ENCODE peak calls at places on chromosome 4, in four cellular contexts. One of them, this sample, is unnamed.
A peak's percentile ranks its signal among the peaks of the same experiment; 100 is the strongest.

GRCh38 chr4:167380964-167381363 is 146.7 kb upstream of the SPOCK3 start:
- DNase-seq in tibial artery: no peak
- DNase-seq in iPS DF 6.9: no peak
- DNase-seq in A549: no peak
- DNase-seq in this sample: no peak

GRCh38 chr4:35548921-35549320 is 695.4 kb downstream of the ARAP2 start:
- DNase-seq in A549: no peak
- DNase-seq in iPS DF 6.9: no peak
- DNase-seq in tibial artery: no peak
- DNase-seq in this sample: no peak

GRCh38 chr4:2354127-2354526 is 64.3 kb downstream of the ZFYVE28 start:
- DNase-seq in A549: peak; percentile 11
- DNase-seq in tibial artery: peak; percentile 11
- DNase-seq in iPS DF 6.9: no peak
- DNase-seq in this sample: peak; percentile 56

GRCh38 chr4:154088741-154089140 is 299.9 kb upstream of the SFRP2 start:
- DNase-seq in tibial artery: no peak
- DNase-seq in A549: no peak
- DNase-seq in iPS DF 6.9: no peak
- DNase-seq in this sample: no peak

GRCh38 chr4:30535255-30535654 is 184.9 kb upstream of the PCDH7 start:
- DNase-seq in iPS DF 6.9: no peak
- DNase-seq in A549: no peak
- DNase-seq in tibial artery: no peak
- DNase-seq in this sample: no peak

GRCh38 chr4:98639523-98639922 is 18.9 kb downstream of the TSPAN5 start:
- DNase-seq in A549: no peak
- DNase-seq in iPS DF 6.9: no peak
- DNase-seq in tibial artery: no peak
- DNase-seq in this sample: no peak

GRCh38 chr4:3037957-3038451 is 36.3 kb downstream of the HTT-AS start:
- DNase-seq in A549: no peak
- DNase-seq in iPS DF 6.9: no peak
- DNase-seq in tibial artery: peak; percentile 59
- DNase-seq in this sample: peak; percentile 88

GRCh38 chr4:146338512-146338911 is 124.2 kb downstream of the REELD1 start:
- DNase-seq in A549: no peak
- DNase-seq in iPS DF 6.9: no peak
- DNase-seq in tibial artery: no peak
- DNase-seq in this sample: no peak

GRCh38 chr4:165355900-165356300 is 22.9 kb upstream of the CPE start:
- DNase-seq in A549: no peak
- DNase-seq in iPS DF 6.9: no peak
- DNase-seq in tibial artery: no peak
- DNase-seq in this sample: no peak

GRCh38 chr4:107794001-107794400 is 30.7 kb upstream of the SGMS2 start:
- DNase-seq in tibial artery: no peak
- DNase-seq in A549: no peak
- DNase-seq in iPS DF 6.9: no peak
- DNase-seq in this sample: no peak

GRCh38 chr4:188934320-188934975 is 795.2 kb downstream of the TRIML1 start:
- DNase-seq in A549: no peak
- DNase-seq in iPS DF 6.9: no peak
- DNase-seq in tibial artery: no peak
- DNase-seq in this sample: no peak

GRCh38 chr4:39620551-39620950 is 18.1 kb downstream of the SMIM14 start:
- DNase-seq in A549: no peak
- DNase-seq in tibial artery: no peak
- DNase-seq in iPS DF 6.9: no peak
- DNase-seq in this sample: no peak

GRCh38 chr4:18957721-18958120 is 936.2 kb upstream of the LCORL start:
- DNase-seq in tibial artery: no peak
- DNase-seq in A549: no peak
- DNase-seq in iPS DF 6.9: no peak
- DNase-seq in this sample: no peak

GRCh38 chr4:111849726-111850284 is 295.4 kb upstream of the FAM241A start:
- DNase-seq in tibial artery: no peak
- DNase-seq in iPS DF 6.9: no peak
- DNase-seq in A549: no peak
- DNase-seq in this sample: no peak

GRCh38 chr4:76166480-76166879 is 18.3 kb upstream of the NUP54 start:
- DNase-seq in iPS DF 6.9: no peak
- DNase-seq in tibial artery: no peak
- DNase-seq in A549: no peak
- DNase-seq in this sample: no peak
- H3K4me1 ChIP-seq in iPS DF 6.9: no peaks in the 10 kb centered on the region
- H3K4me1 ChIP-seq in tibial artery: no peaks in the 10 kb centered on the region
- H3K4me1 ChIP-seq in A549: no peaks in the 10 kb centered on the region
- H3K4me1 ChIP-seq in this sample: no peaks in the 10 kb centered on the region

DNA sequence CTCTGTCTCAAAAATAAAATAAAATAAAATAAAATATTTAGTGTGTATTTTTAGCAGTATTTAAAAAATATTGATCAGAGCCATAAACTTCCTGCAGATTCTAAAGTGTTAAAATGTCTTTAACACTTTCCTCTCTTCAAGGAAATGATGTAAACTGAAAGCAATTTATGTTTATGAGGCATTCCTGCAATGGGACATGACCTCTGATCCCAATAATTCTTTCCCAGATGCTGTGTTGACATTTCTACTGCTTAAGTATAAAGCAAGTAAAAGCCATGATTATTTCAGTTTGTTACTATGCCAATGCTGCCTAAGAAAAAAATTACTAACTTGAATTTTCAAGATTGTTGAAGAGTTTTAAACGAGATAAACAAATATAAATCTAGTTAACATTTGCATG is 29.0 kb downstream of the COQ2 start:
- DNase-seq in iPS DF 6.9: no peak
- DNase-seq in tibial artery: no peak
- DNase-seq in A549: peak; percentile 32
- DNase-seq in this sample: no peak
- H3K27ac ChIP-seq in iPS DF 6.9: no peak overlapping the region
- H3K27ac ChIP-seq in tibial artery: no peak overlapping the region
- H3K27ac ChIP-seq in A549: peak overlapping the region; percentile 85
- H3K27ac ChIP-seq in this sample: no peak overlapping the region

DNA sequence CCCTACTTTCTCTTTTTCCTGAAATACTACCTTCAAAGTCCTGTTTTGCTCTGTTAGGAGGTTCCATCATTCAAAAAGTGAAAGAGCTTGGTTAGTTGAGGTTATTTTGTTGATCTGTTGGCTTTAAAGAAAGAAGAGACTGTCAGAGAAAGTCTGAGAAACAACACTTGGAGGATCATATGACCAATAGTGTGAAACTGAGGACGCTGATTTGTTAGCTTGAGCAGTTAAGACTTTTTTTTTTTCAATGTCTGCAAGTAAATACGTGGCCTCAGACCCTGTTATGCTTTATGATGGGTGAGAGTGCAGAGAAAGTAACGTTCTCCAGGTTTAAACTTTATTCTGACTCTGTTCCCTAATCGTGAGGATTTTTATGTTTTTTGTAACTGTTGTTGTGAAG is 45.9 kb downstream of the GAB1 start:
- DNase-seq in iPS DF 6.9: no peak
- DNase-seq in tibial artery: no peak
- DNase-seq in A549: no peak
- DNase-seq in this sample: no peak
- H3K4me3 ChIP-seq in iPS DF 6.9: no peak overlapping the region
- H3K4me3 ChIP-seq in tibial artery: peak overlapping the region; percentile 2
- H3K4me3 ChIP-seq in A549: no peak overlapping the region
- H3K4me3 ChIP-seq in this sample: peak overlapping the region; percentile 27

GRCh38 chr4:1195894-1196401 is 23.6 kb upstream of the SPON2 start:
- DNase-seq in A549: no peak
- DNase-seq in iPS DF 6.9: no peak
- DNase-seq in tibial artery: no peak
- DNase-seq in this sample: no peak
- H3K4me1 ChIP-seq in A549: peaks cover 19% of the 10 kb centered on the region
- H3K4me1 ChIP-seq in iPS DF 6.9: no peaks in the 10 kb centered on the region
- H3K4me1 ChIP-seq in tibial artery: peaks cover 48% of the 10 kb centered on the region
- H3K4me1 ChIP-seq in this sample: peaks cover 18% of the 10 kb centered on the region

GRCh38 chr4:26884486-26884988 is 23.9 kb downstream of the STIM2 start:
- DNase-seq in iPS DF 6.9: no peak
- DNase-seq in tibial artery: no peak
- DNase-seq in A549: no peak
- DNase-seq in this sample: no peak
- H3K27ac ChIP-seq in iPS DF 6.9: no peak overlapping the region
- H3K27ac ChIP-seq in tibial artery: no peak overlapping the region
- H3K27ac ChIP-seq in A549: no peak overlapping the region
- H3K27ac ChIP-seq in this sample: no peak overlapping the region

GRCh38 chr4:15651682-15652081 is 3.5 kb downstream of the FBXL5 start:
- DNase-seq in A549: no peak
- DNase-seq in iPS DF 6.9: no peak
- DNase-seq in tibial artery: no peak
- DNase-seq in this sample: no peak
- H3K4me3 ChIP-seq in A549: no peak overlapping the region
- H3K4me3 ChIP-seq in iPS DF 6.9: no peak overlapping the region
- H3K4me3 ChIP-seq in tibial artery: peak overlapping the region; percentile 15
- H3K4me3 ChIP-seq in this sample: no peak overlapping the region

DNA sequence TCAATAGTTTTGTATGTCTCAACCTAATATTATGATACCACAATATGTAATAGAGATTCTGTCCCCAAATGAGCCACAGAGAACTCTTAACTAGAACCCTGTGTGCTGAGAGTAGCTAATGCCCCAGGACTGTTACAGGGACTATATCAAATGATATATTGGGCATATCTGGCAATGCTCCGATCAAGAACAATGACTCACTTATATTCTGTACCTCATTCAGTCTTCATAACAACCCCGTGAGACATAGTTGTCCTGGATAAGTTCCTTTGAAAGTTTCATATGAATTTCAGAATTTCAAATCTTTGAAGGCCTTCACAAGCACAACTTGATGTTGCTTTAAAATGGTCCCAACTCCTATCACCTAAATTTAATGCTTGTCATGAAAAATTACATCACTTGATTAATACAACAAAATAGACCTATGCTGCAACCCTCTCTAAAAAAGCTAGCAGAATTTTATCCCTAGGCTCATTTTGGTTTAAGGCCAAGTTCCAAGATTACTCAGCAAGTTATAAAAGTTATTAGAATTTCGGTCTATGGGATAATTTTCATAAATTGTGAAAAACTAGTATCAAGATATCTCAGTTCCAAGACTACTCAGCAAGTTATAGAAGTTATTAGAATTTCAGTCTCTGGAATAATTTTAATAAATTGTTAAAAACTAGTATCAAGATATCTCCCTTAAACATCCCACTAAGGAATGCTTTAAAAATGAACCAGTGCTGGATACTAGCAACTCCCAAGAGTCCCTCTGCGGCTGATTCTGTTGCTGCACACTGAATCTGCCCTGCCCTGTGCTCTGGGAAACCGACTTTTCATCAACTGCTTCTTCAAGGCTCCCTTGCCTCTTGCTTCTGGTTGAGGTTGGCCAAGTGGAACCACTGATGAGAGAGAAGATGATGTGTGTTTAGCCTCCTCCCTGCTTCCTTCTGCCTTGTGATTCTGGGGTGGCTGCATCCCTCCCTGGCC is 6.0 kb upstream of the ANXA3 start:
- DNase-seq in tibial artery: no peak
- DNase-seq in A549: no peak
- DNase-seq in iPS DF 6.9: no peak
- DNase-seq in this sample: peak; percentile 67
- H3K4me1 ChIP-seq in tibial artery: peaks cover 6% of the 10 kb centered on the region
- H3K4me1 ChIP-seq in A549: peaks cover 46% of the 10 kb centered on the region
- H3K4me1 ChIP-seq in iPS DF 6.9: peaks cover 3% of the 10 kb centered on the region
- H3K4me1 ChIP-seq in this sample: no peaks in the 10 kb centered on the region

GRCh38 chr4:156723951-156724668 is 247.5 kb downstream of the PDGFC start:
- DNase-seq in tibial artery: no peak
- DNase-seq in iPS DF 6.9: no peak
- DNase-seq in A549: no peak
- DNase-seq in this sample: peak; percentile 34
- H3K27ac ChIP-seq in tibial artery: no peak overlapping the region
- H3K27ac ChIP-seq in iPS DF 6.9: no peak overlapping the region
- H3K27ac ChIP-seq in A549: no peak overlapping the region
- H3K27ac ChIP-seq in this sample: no peak overlapping the region

This sample was measured in right cardiac atrium.